ENCODE peak calls at places on chromosomes 6 and 20, in seven cellular contexts. R is CD4-positive, alpha-beta memory T cell; A is pancreas; K is GM23338; G is colonic mucosa; M is lower lobe of right lung; O is body of pancreas. F is an unnamed sample.

GRCh38 chr6:8086755-8087306 is 15.5 kb downstream of the EEF1E1 start:
- DNase-seq in G (no peak), O (no peak), R (no peak), K (peak; percentile 39), M (no peak), A (no peak), F (no peak)

GRCh38 chr20:49905415-49906091 is 9.8 kb downstream of the SPATA2 start:
- DNase-seq in A (no peak), K (no peak), R (no peak), O (peak; percentile 13), M (no peak), G (no peak), F (no peak)

GRCh38 chr20:36519944-36520343 is 21.4 kb upstream of the MYL9 start:
- DNase-seq in A (no peak), O (no peak), K (no peak), M (no peak), R (no peak), G (no peak), F (no peak)

GRCh38 chr6:149230729-149231434 is 86.6 kb upstream of the TAB2 start:
- DNase-seq in K (no peak), A (no peak), M (no peak), O (no peak), G (no peak), R (no peak), F (no peak)

GRCh38 chr6:136782021-136782770 is 10.1 kb downstream of the MAP3K5 start:
- DNase-seq in A (no peak), K (no peak), M (no peak), O (no peak), R (no peak), G (no peak), F (no peak)

GRCh38 chr6:128069180-128069579 is 168.3 kb upstream of the THEMIS start:
- DNase-seq in K (no peak), A (no peak), G (no peak), O (no peak), M (no peak), R (no peak), F (no peak)

GRCh38 chr6:136427378-136427717 is 122.9 kb downstream of the MAP7 start:
- DNase-seq in G (no peak), A (no peak), R (no peak), M (no peak), K (no peak), O (no peak), F (no peak)

GRCh38 chr6:41040101-41040910 is 1.3 kb upstream of the UNC5CL start:
- DNase-seq in K (no peak), M (no peak), G (peak; percentile 77), R (no peak), O (peak; percentile 93), A (peak; percentile 86), F (peak; percentile 31)

GRCh38 chr20:61799928-61800327 is 265.8 kb downstream of the TAF4 start:
- DNase-seq in K (no peak), A (no peak), O (no peak), R (no peak), G (no peak), M (peak; percentile 35), F (no peak)

GRCh38 chr20:35698298-35699126 is 640 bp downstream of the NFS1 start:
- DNase-seq in A (no peak), R (no peak), O (no peak), G (peak; percentile 43), K (peak; percentile 44), M (no peak), F (peak; percentile 53)

GRCh38 chr6:151322570-151322969 is 68.8 kb downstream of the ZBTB2 start:
- DNase-seq in O (no peak), K (no peak), A (no peak), R (no peak), G (no peak), M (no peak), F (peak; percentile 19)

GRCh38 chr20:46671866-46672542 is 17.2 kb downstream of the TP53RK start:
- DNase-seq in O (no peak), R (no peak), G (no peak), A (no peak), M (no peak), K (no peak), F (no peak)

GRCh38 chr6:153588328-153588727 is 450.7 kb upstream of the OPRM1 start:
- DNase-seq in G (no peak), M (no peak), A (no peak), K (no peak), R (no peak), O (no peak), F (no peak)

GRCh38 chr20:33830371-33830770 is 19.2 kb downstream of the CHMP4B start:
- DNase-seq in A (no peak), O (no peak), R (no peak), M (no peak), K (no peak), G (no peak), F (peak; percentile 43)
- H3K4me1 ChIP-seq in A (peaks cover 46% of the 10 kb centered on the region), O (peaks cover 88% of the 10 kb centered on the region), R (peaks cover 49% of the 10 kb centered on the region), M (peaks cover 88% of the 10 kb centered on the region), K (peaks cover 39% of the 10 kb centered on the region), G (peaks cover 43% of the 10 kb centered on the region), F (peaks cover 12% of the 10 kb centered on the region)

GRCh38 chr6:228881-229651 is 63.2 kb upstream of the DUSP22 start:
- DNase-seq in A (no peak), M (no peak), R (no peak), O (no peak), G (no peak), K (no peak), F (no peak)

GRCh38 chr6:234706-235372 is 57.4 kb upstream of the DUSP22 start:
- DNase-seq in K (no peak), M (no peak), A (no peak), R (no peak), O (no peak), G (no peak), F (no peak)

GRCh38 chr6:227812-228338 is 64.4 kb upstream of the DUSP22 start:
- DNase-seq in G (no peak), O (no peak), M (no peak), A (no peak), K (no peak), R (no peak), F (no peak)

GRCh38 chr6:232896-233640 is 59.2 kb upstream of the DUSP22 start:
- DNase-seq in G (no peak), A (no peak), O (no peak), M (no peak), R (no peak), K (no peak), F (no peak)

GRCh38 chr6:231779-232178 is 60.5 kb upstream of the DUSP22 start:
- DNase-seq in K (no peak), M (no peak), G (no peak), R (no peak), A (no peak), O (no peak), F (no peak)
- H3K4me1 ChIP-seq in K (peaks cover 8% of the 10 kb centered on the region), M (peaks cover 11% of the 10 kb centered on the region), G (no peaks in the 10 kb centered on the region), R (peaks cover 25% of the 10 kb centered on the region), A (no peaks in the 10 kb centered on the region), O (no peaks in the 10 kb centered on the region), F (no peaks in the 10 kb centered on the region)

GRCh38 chr20:63895886-63896135 is 885 bp downstream of the DNAJC5 start:
- DNase-seq in G (no peak), M (no peak), A (no peak), K (no peak), R (peak; percentile 34), O (no peak), F (no peak)
- H3K4me1 ChIP-seq in G (peaks cover 9% of the 10 kb centered on the region), M (peaks cover 62% of the 10 kb centered on the region), A (peaks cover 20% of the 10 kb centered on the region), K (peaks cover 8% of the 10 kb centered on the region), R (peaks cover 55% of the 10 kb centered on the region), O (peaks cover 50% of the 10 kb centered on the region), F (peaks cover 30% of the 10 kb centered on the region)

GRCh38 chr6:30159988-30160387 is 1.0 kb downstream of the TRIM10 start:
- DNase-seq in M (no peak), R (no peak), O (no peak), G (no peak), K (no peak), A (no peak), F (no peak)
- H3K4me1 ChIP-seq in M (peaks cover 27% of the 10 kb centered on the region), R (peaks cover 5% of the 10 kb centered on the region), O (peaks cover 8% of the 10 kb centered on the region), G (no peaks in the 10 kb centered on the region), K (no peaks in the 10 kb centered on the region), A (no peaks in the 10 kb centered on the region), F (peaks cover 14% of the 10 kb centered on the region)

DNA sequence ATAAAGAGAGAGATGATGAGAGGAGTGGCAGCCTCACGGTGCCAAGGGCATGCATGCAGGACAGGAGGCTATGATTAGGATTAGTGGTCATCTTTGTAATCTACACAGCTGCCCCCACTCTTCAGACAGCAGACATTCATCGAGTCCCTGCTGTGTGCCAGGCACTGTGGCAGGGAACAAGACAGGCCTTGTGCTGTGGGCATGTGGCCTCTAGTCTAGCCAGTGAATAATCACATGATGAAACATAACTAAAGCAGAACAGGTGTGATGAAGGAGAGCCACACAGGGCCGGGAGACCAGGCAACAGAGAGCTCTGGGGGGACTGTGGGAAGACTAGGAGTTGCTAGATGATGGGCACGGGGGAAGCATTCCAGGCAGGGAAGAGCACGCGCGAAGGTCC is 22.2 kb downstream of the TOX2 start:
- DNase-seq in O (no peak), A (no peak), R (no peak), K (no peak), G (no peak), M (no peak), F (no peak)
- H3K4me1 ChIP-seq in O (peaks cover 15% of the 10 kb centered on the region), A (no peaks in the 10 kb centered on the region), R (peaks cover 32% of the 10 kb centered on the region), K (no peaks in the 10 kb centered on the region), G (peaks cover 1% of the 10 kb centered on the region), M (peaks cover 53% of the 10 kb centered on the region), F (no peaks in the 10 kb centered on the region)

GRCh38 chr6:155079985-155080452 is 84.9 kb downstream of the TIAM2 start:
- DNase-seq in G (no peak), R (no peak), A (no peak), M (no peak), O (no peak), K (no peak), F (peak; percentile 89)
- H3K4me1 ChIP-seq in G (no peaks in the 10 kb centered on the region), R (no peaks in the 10 kb centered on the region), A (no peaks in the 10 kb centered on the region), M (no peaks in the 10 kb centered on the region), O (peaks cover 26% of the 10 kb centered on the region), K (peaks cover 23% of the 10 kb centered on the region), F (peaks cover 13% of the 10 kb centered on the region)

DNA sequence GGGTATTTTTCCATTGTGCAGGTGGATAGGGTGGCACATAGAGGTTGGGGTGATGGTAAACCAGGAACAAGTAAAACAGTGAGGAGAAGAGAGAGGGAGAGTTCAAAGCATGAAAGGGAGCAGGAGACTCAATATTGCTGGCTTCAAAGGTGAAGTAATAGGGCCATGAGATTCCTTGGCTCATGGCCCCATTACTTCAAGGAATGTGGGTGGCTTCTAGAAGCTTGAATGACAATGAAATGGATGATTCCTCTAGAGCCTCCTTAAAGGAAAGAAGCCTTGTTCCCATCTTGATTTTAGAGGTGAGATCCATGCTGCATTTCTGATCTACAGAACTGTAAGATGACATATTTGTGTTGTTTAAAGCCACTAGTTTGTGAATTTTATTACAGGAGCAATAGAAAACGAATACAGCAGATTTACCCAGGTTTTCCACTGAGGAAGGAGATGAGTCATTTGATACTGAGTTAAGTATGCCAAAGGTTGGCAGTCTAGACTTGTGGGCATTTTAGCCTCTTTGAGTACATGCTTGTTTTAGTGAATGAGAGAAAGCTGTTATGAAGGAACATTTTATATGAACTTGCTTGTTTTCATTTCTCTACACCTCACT is 110.4 kb downstream of the PLCB4 start:
- DNase-seq in O (no peak), G (no peak), R (no peak), K (peak; percentile 42), M (no peak), A (no peak), F (no peak)
- H3K4me1 ChIP-seq in O (no peaks in the 10 kb centered on the region), G (no peaks in the 10 kb centered on the region), R (no peaks in the 10 kb centered on the region), K (peaks cover 30% of the 10 kb centered on the region), M (no peaks in the 10 kb centered on the region), A (no peaks in the 10 kb centered on the region), F (no peaks in the 10 kb centered on the region)

GRCh38 chr6:14709900-14710299 is 536.0 kb upstream of the JARID2 start:
- DNase-seq in O (no peak), A (no peak), K (no peak), G (no peak), M (no peak), R (no peak), F (no peak)
- H3K4me1 ChIP-seq in O (no peaks in the 10 kb centered on the region), A (no peaks in the 10 kb centered on the region), K (peaks cover 9% of the 10 kb centered on the region), G (no peaks in the 10 kb centered on the region), M (no peaks in the 10 kb centered on the region), R (peaks cover 19% of the 10 kb centered on the region), F (peaks cover 33% of the 10 kb centered on the region)